ENCODE peak calls at places on chromosome 15, in seven cellular contexts. One of them, this sample, is unnamed.

GRCh38 chr15:33093234-33093633 is 101.3 kb downstream of the FMN1 start:
- DNase-seq in IMR-90: no peak
- DNase-seq in H1: no peak
- DNase-seq in A549: no peak
- DNase-seq in K562: no peak
- DNase-seq in GM12878: no peak
- DNase-seq in SK-N-SH: no peak
- DNase-seq in this sample: no peak

GRCh38 chr15:96585634-96586386 is 255.3 kb downstream of the NR2F2 start:
- DNase-seq in GM12878: no peak
- DNase-seq in A549: no peak
- DNase-seq in H1: no peak
- DNase-seq in K562: peak; percentile 21
- DNase-seq in SK-N-SH: peak; percentile 40
- DNase-seq in IMR-90: peak; percentile 6
- DNase-seq in this sample: no peak

GRCh38 chr15:41891226-41891625 is 2.6 kb downstream of the SPTBN5 start:
- DNase-seq in K562: no peak
- DNase-seq in SK-N-SH: no peak
- DNase-seq in IMR-90: no peak
- DNase-seq in A549: no peak
- DNase-seq in H1: no peak
- DNase-seq in GM12878: no peak
- DNase-seq in this sample: no peak

GRCh38 chr15:89760303-89761008 is 9.4 kb upstream of the MESP1 start:
- DNase-seq in SK-N-SH: peak; percentile 90
- DNase-seq in GM12878: no peak
- DNase-seq in A549: peak; percentile 91
- DNase-seq in IMR-90: peak; percentile 57
- DNase-seq in H1: peak; percentile 53
- DNase-seq in K562: peak; percentile 90
- DNase-seq in this sample: peak; percentile 61

GRCh38 chr15:41292521-41292920 is 39.9 kb downstream of the OIP5 start:
- DNase-seq in IMR-90: no peak
- DNase-seq in H1: no peak
- DNase-seq in SK-N-SH: no peak
- DNase-seq in K562: no peak
- DNase-seq in GM12878: no peak
- DNase-seq in A549: no peak
- DNase-seq in this sample: no peak

GRCh38 chr15:41683955-41684354 is 23.8 kb downstream of the MGA start:
- DNase-seq in IMR-90: no peak
- DNase-seq in SK-N-SH: no peak
- DNase-seq in K562: no peak
- DNase-seq in A549: no peak
- DNase-seq in H1: no peak
- DNase-seq in GM12878: no peak
- DNase-seq in this sample: peak; percentile 18

GRCh38 chr15:98226149-98226548 is 265.6 kb downstream of the ARRDC4 start:
- DNase-seq in A549: no peak
- DNase-seq in IMR-90: no peak
- DNase-seq in SK-N-SH: no peak
- DNase-seq in GM12878: no peak
- DNase-seq in H1: no peak
- DNase-seq in K562: no peak
- DNase-seq in this sample: no peak

GRCh38 chr15:53354905-53355304 is 404.6 kb downstream of the WDR72 start:
- DNase-seq in H1: no peak
- DNase-seq in SK-N-SH: no peak
- DNase-seq in GM12878: no peak
- DNase-seq in IMR-90: no peak
- DNase-seq in K562: no peak
- DNase-seq in A549: no peak
- DNase-seq in this sample: no peak

GRCh38 chr15:52785672-52786406 is 4.3 kb downstream of the ONECUT1 start:
- DNase-seq in GM12878: no peak
- DNase-seq in IMR-90: no peak
- DNase-seq in H1: no peak
- DNase-seq in K562: no peak
- DNase-seq in A549: no peak
- DNase-seq in SK-N-SH: no peak
- DNase-seq in this sample: no peak

GRCh38 chr15:71789616-71790015 is 20.7 kb upstream of the NR2E3 start:
- DNase-seq in IMR-90: no peak
- DNase-seq in A549: no peak
- DNase-seq in H1: no peak
- DNase-seq in GM12878: no peak
- DNase-seq in K562: no peak
- DNase-seq in SK-N-SH: no peak
- DNase-seq in this sample: no peak

GRCh38 chr15:101314726-101315125 is 19.7 kb upstream of the SNRPA1 start:
- DNase-seq in K562: no peak
- DNase-seq in H1: no peak
- DNase-seq in SK-N-SH: no peak
- DNase-seq in GM12878: no peak
- DNase-seq in A549: no peak
- DNase-seq in IMR-90: no peak
- DNase-seq in this sample: no peak

GRCh38 chr15:30974112-30974511 is 17.3 kb downstream of the MTMR10 start:
- DNase-seq in A549: no peak
- DNase-seq in SK-N-SH: no peak
- DNase-seq in GM12878: no peak
- DNase-seq in IMR-90: no peak
- DNase-seq in K562: no peak
- DNase-seq in H1: no peak
- DNase-seq in this sample: no peak

GRCh38 chr15:47717036-47717611 is at the start of gene SEMA6D:
- DNase-seq in H1: peak; percentile 31
- DNase-seq in GM12878: no peak
- DNase-seq in A549: peak; percentile 15
- DNase-seq in IMR-90: peak; percentile 85
- DNase-seq in K562: no peak
- DNase-seq in SK-N-SH: peak; percentile 93
- DNase-seq in this sample: peak; percentile 4

GRCh38 chr15:86162676-86163075 is 83.0 kb downstream of the AGBL1 start:
- DNase-seq in A549: no peak
- DNase-seq in K562: no peak
- DNase-seq in IMR-90: no peak
- DNase-seq in SK-N-SH: no peak
- DNase-seq in H1: no peak
- DNase-seq in GM12878: no peak
- DNase-seq in this sample: no peak

GRCh38 chr15:44099671-44100070 is 95.4 kb downstream of the FRMD5 start:
- DNase-seq in SK-N-SH: no peak
- DNase-seq in H1: no peak
- DNase-seq in K562: no peak
- DNase-seq in IMR-90: peak; percentile 58
- DNase-seq in A549: no peak
- DNase-seq in GM12878: no peak
- DNase-seq in this sample: no peak

GRCh38 chr15:63469190-63469589 is 35.2 kb upstream of the USP3 start:
- DNase-seq in H1: no peak
- DNase-seq in A549: no peak
- DNase-seq in SK-N-SH: no peak
- DNase-seq in K562: no peak
- DNase-seq in IMR-90: no peak
- DNase-seq in GM12878: no peak
- DNase-seq in this sample: no peak

GRCh38 chr15:65914981-65915925 is 46.0 kb downstream of the RAB11A start:
- DNase-seq in GM12878: no peak
- DNase-seq in K562: no peak
- DNase-seq in IMR-90: no peak
- DNase-seq in H1: no peak
- DNase-seq in SK-N-SH: no peak
- DNase-seq in A549: no peak
- DNase-seq in this sample: no peak

GRCh38 chr15:73593278-73594074 is 39.7 kb downstream of the NPTN start:
- DNase-seq in IMR-90: peak; percentile 46
- DNase-seq in H1: no peak
- DNase-seq in SK-N-SH: peak; percentile 68
- DNase-seq in GM12878: no peak
- DNase-seq in K562: peak; percentile 71
- DNase-seq in A549: no peak
- DNase-seq in this sample: no peak

GRCh38 chr15:97014001-97014400 is 683.5 kb downstream of the NR2F2 start:
- DNase-seq in K562: no peak
- DNase-seq in H1: no peak
- DNase-seq in IMR-90: no peak
- DNase-seq in GM12878: no peak
- DNase-seq in SK-N-SH: no peak
- DNase-seq in A549: no peak
- DNase-seq in this sample: no peak

GRCh38 chr15:30999729-31000128 is 8.3 kb upstream of the MTMR10 start:
- DNase-seq in A549: no peak
- DNase-seq in H1: no peak
- DNase-seq in IMR-90: no peak
- DNase-seq in K562: peak; percentile 64
- DNase-seq in SK-N-SH: no peak
- DNase-seq in GM12878: no peak
- DNase-seq in this sample: no peak

GRCh38 chr15:53102483-53102882 is 312.3 kb upstream of the ONECUT1 start:
- DNase-seq in SK-N-SH: no peak
- DNase-seq in GM12878: no peak
- DNase-seq in IMR-90: no peak
- DNase-seq in A549: no peak
- DNase-seq in H1: no peak
- DNase-seq in K562: no peak
- DNase-seq in this sample: no peak

GRCh38 chr15:83733206-83733605 is 79.3 kb downstream of the ADAMTSL3 start:
- DNase-seq in GM12878: no peak
- DNase-seq in K562: no peak
- DNase-seq in SK-N-SH: no peak
- DNase-seq in H1: no peak
- DNase-seq in A549: peak; percentile 22
- DNase-seq in IMR-90: peak; percentile 6
- DNase-seq in this sample: no peak

GRCh38 chr15:60021589-60022378 is 17.7 kb downstream of the FOXB1 start:
- DNase-seq in H1: no peak
- DNase-seq in A549: no peak
- DNase-seq in K562: no peak
- DNase-seq in GM12878: no peak
- DNase-seq in IMR-90: no peak
- DNase-seq in SK-N-SH: no peak
- DNase-seq in this sample: no peak

GRCh38 chr15:77784361-77785292 is 151.9 kb upstream of the LINGO1 start:
- DNase-seq in GM12878: no peak
- DNase-seq in SK-N-SH: peak; percentile 62
- DNase-seq in IMR-90: no peak
- DNase-seq in K562: peak; percentile 70
- DNase-seq in H1: no peak
- DNase-seq in A549: peak; percentile 84
- DNase-seq in this sample: peak; percentile 14

GRCh38 chr15:39393575-39394335 is 187.1 kb upstream of the THBS1 start:
- DNase-seq in SK-N-SH: no peak
- DNase-seq in IMR-90: no peak
- DNase-seq in H1: no peak
- DNase-seq in GM12878: no peak
- DNase-seq in A549: no peak
- DNase-seq in K562: no peak
- DNase-seq in this sample: peak; percentile 55

GRCh38 chr15:87120555-87120954 is 1040.9 kb downstream of the AGBL1 start:
- DNase-seq in SK-N-SH: no peak
- DNase-seq in A549: no peak
- DNase-seq in GM12878: no peak
- DNase-seq in IMR-90: no peak
- DNase-seq in K562: no peak
- DNase-seq in H1: no peak
- DNase-seq in this sample: no peak

GRCh38 chr15:49610166-49610918 is 10.3 kb downstream of the FAM227B start:
- DNase-seq in GM12878: no peak
- DNase-seq in H1: no peak
- DNase-seq in SK-N-SH: no peak
- DNase-seq in K562: no peak
- DNase-seq in A549: no peak
- DNase-seq in IMR-90: no peak
- DNase-seq in this sample: no peak
- TF ChIP-seq RFX5 in GM12878: no peak
- TF ChIP-seq RFX5 in H1: no peak
- TF ChIP-seq RFX5 in SK-N-SH: no peak
- TF ChIP-seq RFX5 in K562: no peak
- TF ChIP-seq RFX5 in A549: no peak
- TF ChIP-seq RFX5 in IMR-90: no peak
- TF ChIP-seq RFX5 in this sample: no peak

DNA sequence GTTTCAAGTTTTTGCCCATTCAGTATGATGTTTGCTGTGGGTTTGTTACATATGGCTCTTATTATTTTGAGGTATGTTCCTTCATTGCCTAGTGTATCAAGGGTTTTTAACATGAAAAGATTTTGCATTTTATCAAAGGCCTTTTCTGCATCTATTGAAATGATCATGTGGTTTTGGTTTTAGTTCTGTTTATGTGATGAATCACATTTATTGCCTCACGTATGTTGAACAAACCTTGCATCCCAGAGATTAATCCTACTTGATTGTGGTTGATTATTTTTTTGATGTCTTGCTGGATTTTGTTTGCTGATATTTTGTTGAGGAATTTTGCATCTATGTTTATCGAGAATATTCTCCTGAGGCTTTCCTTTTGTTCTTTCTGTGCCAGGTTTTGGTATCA is 39.4 kb downstream of the TMCO5A start:
- DNase-seq in SK-N-SH: no peak
- DNase-seq in K562: no peak
- DNase-seq in H1: no peak
- DNase-seq in IMR-90: peak; percentile 24
- DNase-seq in GM12878: no peak
- DNase-seq in A549: no peak
- DNase-seq in this sample: no peak
- TF ChIP-seq RFX5 in SK-N-SH: no peak
- TF ChIP-seq RFX5 in K562: no peak
- TF ChIP-seq RFX5 in H1: no peak
- TF ChIP-seq RFX5 in IMR-90: no peak
- TF ChIP-seq RFX5 in GM12878: no peak
- TF ChIP-seq RFX5 in A549: no peak
- TF ChIP-seq RFX5 in this sample: no peak

GRCh38 chr15:27082526-27082925 is 111.5 kb downstream of the GABRG3 start:
- DNase-seq in SK-N-SH: no peak
- DNase-seq in H1: no peak
- DNase-seq in IMR-90: no peak
- DNase-seq in K562: no peak
- DNase-seq in A549: no peak
- DNase-seq in GM12878: no peak
- DNase-seq in this sample: no peak

GRCh38 chr15:27082019-27082418 is 111.0 kb downstream of the GABRG3 start:
- DNase-seq in GM12878: no peak
- DNase-seq in A549: no peak
- DNase-seq in K562: peak; percentile 44
- DNase-seq in IMR-90: no peak
- DNase-seq in H1: no peak
- DNase-seq in SK-N-SH: no peak
- DNase-seq in this sample: no peak

GRCh38 chr15:27074179-27074578 is 103.2 kb downstream of the GABRG3 start:
- DNase-seq in GM12878: no peak
- DNase-seq in K562: peak; percentile 42
- DNase-seq in IMR-90: no peak
- DNase-seq in H1: no peak
- DNase-seq in SK-N-SH: no peak
- DNase-seq in A549: no peak
- DNase-seq in this sample: no peak

GRCh38 chr15:27077790-27078189 is 106.8 kb downstream of the GABRG3 start:
- DNase-seq in GM12878: no peak
- DNase-seq in SK-N-SH: peak; percentile 47
- DNase-seq in IMR-90: no peak
- DNase-seq in A549: no peak
- DNase-seq in K562: peak; percentile 51
- DNase-seq in H1: no peak
- DNase-seq in this sample: no peak
- TF ChIP-seq RFX5 in GM12878: no peak
- TF ChIP-seq RFX5 in SK-N-SH: no peak
- TF ChIP-seq RFX5 in IMR-90: no peak
- TF ChIP-seq RFX5 in A549: no peak
- TF ChIP-seq RFX5 in K562: no peak
- TF ChIP-seq RFX5 in H1: no peak
- TF ChIP-seq RFX5 in this sample: no peak

GRCh38 chr15:43007551-43007950 is 87.0 kb upstream of the TTBK2 start:
- DNase-seq in IMR-90: no peak
- DNase-seq in GM12878: no peak
- DNase-seq in A549: no peak
- DNase-seq in H1: no peak
- DNase-seq in K562: no peak
- DNase-seq in SK-N-SH: no peak
- DNase-seq in this sample: no peak
- TF ChIP-seq RFX5 in IMR-90: no peak
- TF ChIP-seq RFX5 in GM12878: no peak
- TF ChIP-seq RFX5 in A549: no peak
- TF ChIP-seq RFX5 in H1: no peak
- TF ChIP-seq RFX5 in K562: no peak
- TF ChIP-seq RFX5 in SK-N-SH: no peak
- TF ChIP-seq RFX5 in this sample: no peak